ENCODE peak calls at places on chromosomes 4 and X, in five cellular contexts. One of them, this sample, is unnamed.

GRCh38 chrX:48966796-48967579 is 4.7 kb downstream of the KCND1 start:
- DNase-seq in stimulated activated CD8-positive, alpha-beta memory T cell treated with anti-CD3 and anti-CD28 coated beads, Interleukin-4, amount 100 ng/mL, for 4 hours: no peak
- DNase-seq in NCI-H1417 treated with DMSO at 0.1 percent for 48 hours: no peak
- DNase-seq in activated T-helper 1 cell treated with anti-CD3 and anti-CD28 coated beads, Interleukin-2, amount 50 U/mL, for 16 hours: no peak
- DNase-seq in AG04449: no peak
- DNase-seq in this sample: no peak

GRCh38 chr4:29581469-29581868 is 1138.7 kb upstream of the PCDH7 start:
- DNase-seq in stimulated activated CD8-positive, alpha-beta memory T cell treated with anti-CD3 and anti-CD28 coated beads, Interleukin-4, amount 100 ng/mL, for 4 hours: no peak
- DNase-seq in NCI-H1417 treated with DMSO at 0.1 percent for 48 hours: no peak
- DNase-seq in activated T-helper 1 cell treated with anti-CD3 and anti-CD28 coated beads, Interleukin-2, amount 50 U/mL, for 16 hours: no peak
- DNase-seq in AG04449: no peak
- DNase-seq in this sample: no peak

GRCh38 chr4:184383497-184384055 is 90.8 kb downstream of the IRF2 start:
- DNase-seq in stimulated activated CD8-positive, alpha-beta memory T cell treated with anti-CD3 and anti-CD28 coated beads, Interleukin-4, amount 100 ng/mL, for 4 hours: no peak
- DNase-seq in NCI-H1417 treated with DMSO at 0.1 percent for 48 hours: no peak
- DNase-seq in activated T-helper 1 cell treated with anti-CD3 and anti-CD28 coated beads, Interleukin-2, amount 50 U/mL, for 16 hours: no peak
- DNase-seq in AG04449: peak; percentile 92
- DNase-seq in this sample: no peak

GRCh38 chr4:166128452-166128851 is 255.4 kb downstream of the TLL1 start:
- DNase-seq in stimulated activated CD8-positive, alpha-beta memory T cell treated with anti-CD3 and anti-CD28 coated beads, Interleukin-4, amount 100 ng/mL, for 4 hours: no peak
- DNase-seq in NCI-H1417 treated with DMSO at 0.1 percent for 48 hours: no peak
- DNase-seq in activated T-helper 1 cell treated with anti-CD3 and anti-CD28 coated beads, Interleukin-2, amount 50 U/mL, for 16 hours: no peak
- DNase-seq in AG04449: no peak
- DNase-seq in this sample: no peak

GRCh38 chr4:25457053-25457715 is 80.1 kb downstream of the ANAPC4 start:
- DNase-seq in stimulated activated CD8-positive, alpha-beta memory T cell treated with anti-CD3 and anti-CD28 coated beads, Interleukin-4, amount 100 ng/mL, for 4 hours: no peak
- DNase-seq in NCI-H1417 treated with DMSO at 0.1 percent for 48 hours: no peak
- DNase-seq in activated T-helper 1 cell treated with anti-CD3 and anti-CD28 coated beads, Interleukin-2, amount 50 U/mL, for 16 hours: no peak
- DNase-seq in AG04449: no peak
- DNase-seq in this sample: no peak

GRCh38 chr4:187618701-187619278 is 376.8 kb upstream of the ZFP42 start:
- DNase-seq in stimulated activated CD8-positive, alpha-beta memory T cell treated with anti-CD3 and anti-CD28 coated beads, Interleukin-4, amount 100 ng/mL, for 4 hours: no peak
- DNase-seq in NCI-H1417 treated with DMSO at 0.1 percent for 48 hours: no peak
- DNase-seq in activated T-helper 1 cell treated with anti-CD3 and anti-CD28 coated beads, Interleukin-2, amount 50 U/mL, for 16 hours: no peak
- DNase-seq in AG04449: peak; percentile 33
- DNase-seq in this sample: no peak

GRCh38 chrX:111867236-111867635 is 8.7 kb upstream of the TRPC5OS start:
- DNase-seq in stimulated activated CD8-positive, alpha-beta memory T cell treated with anti-CD3 and anti-CD28 coated beads, Interleukin-4, amount 100 ng/mL, for 4 hours: no peak
- DNase-seq in NCI-H1417 treated with DMSO at 0.1 percent for 48 hours: no peak
- DNase-seq in activated T-helper 1 cell treated with anti-CD3 and anti-CD28 coated beads, Interleukin-2, amount 50 U/mL, for 16 hours: no peak
- DNase-seq in AG04449: no peak
- DNase-seq in this sample: no peak

GRCh38 chr4:6594341-6594740 is 19.4 kb downstream of the MAN2B2 start:
- DNase-seq in stimulated activated CD8-positive, alpha-beta memory T cell treated with anti-CD3 and anti-CD28 coated beads, Interleukin-4, amount 100 ng/mL, for 4 hours: no peak
- DNase-seq in NCI-H1417 treated with DMSO at 0.1 percent for 48 hours: no peak
- DNase-seq in activated T-helper 1 cell treated with anti-CD3 and anti-CD28 coated beads, Interleukin-2, amount 50 U/mL, for 16 hours: no peak
- DNase-seq in AG04449: no peak
- DNase-seq in this sample: no peak

GRCh38 chr4:152063301-152064235 is 302.8 kb upstream of the GATB start:
- DNase-seq in stimulated activated CD8-positive, alpha-beta memory T cell treated with anti-CD3 and anti-CD28 coated beads, Interleukin-4, amount 100 ng/mL, for 4 hours: no peak
- DNase-seq in NCI-H1417 treated with DMSO at 0.1 percent for 48 hours: no peak
- DNase-seq in activated T-helper 1 cell treated with anti-CD3 and anti-CD28 coated beads, Interleukin-2, amount 50 U/mL, for 16 hours: peak; percentile 17
- DNase-seq in AG04449: no peak
- DNase-seq in this sample: peak; percentile 18

GRCh38 chr4:142356797-142357196 is 489.3 kb downstream of the INPP4B start:
- DNase-seq in stimulated activated CD8-positive, alpha-beta memory T cell treated with anti-CD3 and anti-CD28 coated beads, Interleukin-4, amount 100 ng/mL, for 4 hours: no peak
- DNase-seq in NCI-H1417 treated with DMSO at 0.1 percent for 48 hours: no peak
- DNase-seq in activated T-helper 1 cell treated with anti-CD3 and anti-CD28 coated beads, Interleukin-2, amount 50 U/mL, for 16 hours: no peak
- DNase-seq in AG04449: no peak
- DNase-seq in this sample: no peak

GRCh38 chr4:66769436-66769835 is 775.9 kb downstream of the CENPC start:
- DNase-seq in stimulated activated CD8-positive, alpha-beta memory T cell treated with anti-CD3 and anti-CD28 coated beads, Interleukin-4, amount 100 ng/mL, for 4 hours: no peak
- DNase-seq in NCI-H1417 treated with DMSO at 0.1 percent for 48 hours: no peak
- DNase-seq in activated T-helper 1 cell treated with anti-CD3 and anti-CD28 coated beads, Interleukin-2, amount 50 U/mL, for 16 hours: no peak
- DNase-seq in AG04449: no peak
- DNase-seq in this sample: no peak

GRCh38 chr4:154577324-154577723 is 13.2 kb downstream of the FGA start:
- DNase-seq in stimulated activated CD8-positive, alpha-beta memory T cell treated with anti-CD3 and anti-CD28 coated beads, Interleukin-4, amount 100 ng/mL, for 4 hours: no peak
- DNase-seq in NCI-H1417 treated with DMSO at 0.1 percent for 48 hours: no peak
- DNase-seq in activated T-helper 1 cell treated with anti-CD3 and anti-CD28 coated beads, Interleukin-2, amount 50 U/mL, for 16 hours: no peak
- DNase-seq in AG04449: no peak
- DNase-seq in this sample: no peak

GRCh38 chr4:77072195-77072753 is 3.5 kb downstream of the CCNI start:
- DNase-seq in stimulated activated CD8-positive, alpha-beta memory T cell treated with anti-CD3 and anti-CD28 coated beads, Interleukin-4, amount 100 ng/mL, for 4 hours: no peak
- DNase-seq in NCI-H1417 treated with DMSO at 0.1 percent for 48 hours: no peak
- DNase-seq in activated T-helper 1 cell treated with anti-CD3 and anti-CD28 coated beads, Interleukin-2, amount 50 U/mL, for 16 hours: peak; percentile 9
- DNase-seq in AG04449: no peak
- DNase-seq in this sample: no peak

GRCh38 chr4:71293705-71294104 is 45.1 kb upstream of the SLC4A4 start:
- DNase-seq in stimulated activated CD8-positive, alpha-beta memory T cell treated with anti-CD3 and anti-CD28 coated beads, Interleukin-4, amount 100 ng/mL, for 4 hours: no peak
- DNase-seq in NCI-H1417 treated with DMSO at 0.1 percent for 48 hours: no peak
- DNase-seq in activated T-helper 1 cell treated with anti-CD3 and anti-CD28 coated beads, Interleukin-2, amount 50 U/mL, for 16 hours: no peak
- DNase-seq in AG04449: no peak
- DNase-seq in this sample: no peak

GRCh38 chr4:38470708-38471262 is 193.2 kb upstream of the KLF3 start:
- DNase-seq in stimulated activated CD8-positive, alpha-beta memory T cell treated with anti-CD3 and anti-CD28 coated beads, Interleukin-4, amount 100 ng/mL, for 4 hours: no peak
- DNase-seq in NCI-H1417 treated with DMSO at 0.1 percent for 48 hours: no peak
- DNase-seq in activated T-helper 1 cell treated with anti-CD3 and anti-CD28 coated beads, Interleukin-2, amount 50 U/mL, for 16 hours: no peak
- DNase-seq in AG04449: no peak
- DNase-seq in this sample: no peak

GRCh38 chr4:24655326-24655725 is 71.0 kb upstream of the DHX15 start:
- DNase-seq in stimulated activated CD8-positive, alpha-beta memory T cell treated with anti-CD3 and anti-CD28 coated beads, Interleukin-4, amount 100 ng/mL, for 4 hours: no peak
- DNase-seq in NCI-H1417 treated with DMSO at 0.1 percent for 48 hours: no peak
- DNase-seq in activated T-helper 1 cell treated with anti-CD3 and anti-CD28 coated beads, Interleukin-2, amount 50 U/mL, for 16 hours: no peak
- DNase-seq in AG04449: no peak
- DNase-seq in this sample: no peak

GRCh38 chrX:77223046-77223445 is 224.1 kb upstream of the FGF16 start:
- DNase-seq in stimulated activated CD8-positive, alpha-beta memory T cell treated with anti-CD3 and anti-CD28 coated beads, Interleukin-4, amount 100 ng/mL, for 4 hours: no peak
- DNase-seq in NCI-H1417 treated with DMSO at 0.1 percent for 48 hours: no peak
- DNase-seq in activated T-helper 1 cell treated with anti-CD3 and anti-CD28 coated beads, Interleukin-2, amount 50 U/mL, for 16 hours: no peak
- DNase-seq in AG04449: no peak
- DNase-seq in this sample: no peak

GRCh38 chr4:26289421-26289820 is 31.4 kb upstream of the RBPJ start:
- DNase-seq in stimulated activated CD8-positive, alpha-beta memory T cell treated with anti-CD3 and anti-CD28 coated beads, Interleukin-4, amount 100 ng/mL, for 4 hours: no peak
- DNase-seq in NCI-H1417 treated with DMSO at 0.1 percent for 48 hours: no peak
- DNase-seq in activated T-helper 1 cell treated with anti-CD3 and anti-CD28 coated beads, Interleukin-2, amount 50 U/mL, for 16 hours: no peak
- DNase-seq in AG04449: no peak
- DNase-seq in this sample: no peak

GRCh38 chr4:26269038-26269437 is 51.8 kb upstream of the RBPJ start:
- DNase-seq in stimulated activated CD8-positive, alpha-beta memory T cell treated with anti-CD3 and anti-CD28 coated beads, Interleukin-4, amount 100 ng/mL, for 4 hours: no peak
- DNase-seq in NCI-H1417 treated with DMSO at 0.1 percent for 48 hours: no peak
- DNase-seq in activated T-helper 1 cell treated with anti-CD3 and anti-CD28 coated beads, Interleukin-2, amount 50 U/mL, for 16 hours: no peak
- DNase-seq in AG04449: no peak
- DNase-seq in this sample: no peak

GRCh38 chr4:41509411-41510008 is 28.4 kb upstream of the LIMCH1 start:
- DNase-seq in stimulated activated CD8-positive, alpha-beta memory T cell treated with anti-CD3 and anti-CD28 coated beads, Interleukin-4, amount 100 ng/mL, for 4 hours: no peak
- DNase-seq in NCI-H1417 treated with DMSO at 0.1 percent for 48 hours: no peak
- DNase-seq in activated T-helper 1 cell treated with anti-CD3 and anti-CD28 coated beads, Interleukin-2, amount 50 U/mL, for 16 hours: no peak
- DNase-seq in AG04449: no peak
- DNase-seq in this sample: no peak

GRCh38 chr4:148034821-148035220 is 302.9 kb downstream of the ARHGAP10 start:
- DNase-seq in stimulated activated CD8-positive, alpha-beta memory T cell treated with anti-CD3 and anti-CD28 coated beads, Interleukin-4, amount 100 ng/mL, for 4 hours: no peak
- DNase-seq in NCI-H1417 treated with DMSO at 0.1 percent for 48 hours: no peak
- DNase-seq in activated T-helper 1 cell treated with anti-CD3 and anti-CD28 coated beads, Interleukin-2, amount 50 U/mL, for 16 hours: no peak
- DNase-seq in AG04449: no peak
- DNase-seq in this sample: no peak

GRCh38 chr4:119227690-119228089 is 15.2 kb downstream of the USP53 start:
- DNase-seq in stimulated activated CD8-positive, alpha-beta memory T cell treated with anti-CD3 and anti-CD28 coated beads, Interleukin-4, amount 100 ng/mL, for 4 hours: no peak
- DNase-seq in NCI-H1417 treated with DMSO at 0.1 percent for 48 hours: no peak
- DNase-seq in activated T-helper 1 cell treated with anti-CD3 and anti-CD28 coated beads, Interleukin-2, amount 50 U/mL, for 16 hours: no peak
- DNase-seq in AG04449: no peak
- DNase-seq in this sample: no peak

GRCh38 chrX:69535661-69536060 is 31.5 kb downstream of the NALF2 start:
- DNase-seq in stimulated activated CD8-positive, alpha-beta memory T cell treated with anti-CD3 and anti-CD28 coated beads, Interleukin-4, amount 100 ng/mL, for 4 hours: no peak
- DNase-seq in NCI-H1417 treated with DMSO at 0.1 percent for 48 hours: no peak
- DNase-seq in activated T-helper 1 cell treated with anti-CD3 and anti-CD28 coated beads, Interleukin-2, amount 50 U/mL, for 16 hours: no peak
- DNase-seq in AG04449: no peak
- DNase-seq in this sample: no peak

GRCh38 chrX:54977387-54977786 is 16.6 kb downstream of the PFKFB1 start:
- DNase-seq in stimulated activated CD8-positive, alpha-beta memory T cell treated with anti-CD3 and anti-CD28 coated beads, Interleukin-4, amount 100 ng/mL, for 4 hours: no peak
- DNase-seq in NCI-H1417 treated with DMSO at 0.1 percent for 48 hours: no peak
- DNase-seq in activated T-helper 1 cell treated with anti-CD3 and anti-CD28 coated beads, Interleukin-2, amount 50 U/mL, for 16 hours: no peak
- DNase-seq in AG04449: no peak
- DNase-seq in this sample: no peak

GRCh38 chrX:149759824-149760223 is 14.0 kb upstream of the HSFX1 start:
- DNase-seq in stimulated activated CD8-positive, alpha-beta memory T cell treated with anti-CD3 and anti-CD28 coated beads, Interleukin-4, amount 100 ng/mL, for 4 hours: no peak
- DNase-seq in NCI-H1417 treated with DMSO at 0.1 percent for 48 hours: no peak
- DNase-seq in activated T-helper 1 cell treated with anti-CD3 and anti-CD28 coated beads, Interleukin-2, amount 50 U/mL, for 16 hours: no peak
- DNase-seq in AG04449: no peak
- DNase-seq in this sample: no peak

GRCh38 chr4:142091691-142092182 is 455.4 kb downstream of the IL15 start:
- DNase-seq in stimulated activated CD8-positive, alpha-beta memory T cell treated with anti-CD3 and anti-CD28 coated beads, Interleukin-4, amount 100 ng/mL, for 4 hours: no peak
- DNase-seq in NCI-H1417 treated with DMSO at 0.1 percent for 48 hours: no peak
- DNase-seq in activated T-helper 1 cell treated with anti-CD3 and anti-CD28 coated beads, Interleukin-2, amount 50 U/mL, for 16 hours: no peak
- DNase-seq in AG04449: peak; percentile 80
- DNase-seq in this sample: no peak

GRCh38 chr4:118988635-118988972 is 100.0 kb downstream of the SYNPO2 start:
- DNase-seq in stimulated activated CD8-positive, alpha-beta memory T cell treated with anti-CD3 and anti-CD28 coated beads, Interleukin-4, amount 100 ng/mL, for 4 hours: no peak
- DNase-seq in NCI-H1417 treated with DMSO at 0.1 percent for 48 hours: no peak
- DNase-seq in activated T-helper 1 cell treated with anti-CD3 and anti-CD28 coated beads, Interleukin-2, amount 50 U/mL, for 16 hours: no peak
- DNase-seq in AG04449: no peak
- DNase-seq in this sample: no peak

GRCh38 chr4:144645621-144646522 is at the start of gene HHIP:
- DNase-seq in stimulated activated CD8-positive, alpha-beta memory T cell treated with anti-CD3 and anti-CD28 coated beads, Interleukin-4, amount 100 ng/mL, for 4 hours: no peak
- DNase-seq in NCI-H1417 treated with DMSO at 0.1 percent for 48 hours: no peak
- DNase-seq in activated T-helper 1 cell treated with anti-CD3 and anti-CD28 coated beads, Interleukin-2, amount 50 U/mL, for 16 hours: no peak
- DNase-seq in AG04449: no peak
- DNase-seq in this sample: peak; percentile 20

GRCh38 chr4:53365121-53365485 is 758 bp downstream of the SCFD2 start:
- DNase-seq in stimulated activated CD8-positive, alpha-beta memory T cell treated with anti-CD3 and anti-CD28 coated beads, Interleukin-4, amount 100 ng/mL, for 4 hours: no peak
- DNase-seq in NCI-H1417 treated with DMSO at 0.1 percent for 48 hours: no peak
- DNase-seq in activated T-helper 1 cell treated with anti-CD3 and anti-CD28 coated beads, Interleukin-2, amount 50 U/mL, for 16 hours: no peak
- DNase-seq in AG04449: no peak
- DNase-seq in this sample: no peak

GRCh38 chrX:44152867-44153266 is 179.7 kb upstream of the NDP start:
- DNase-seq in stimulated activated CD8-positive, alpha-beta memory T cell treated with anti-CD3 and anti-CD28 coated beads, Interleukin-4, amount 100 ng/mL, for 4 hours: no peak
- DNase-seq in NCI-H1417 treated with DMSO at 0.1 percent for 48 hours: no peak
- DNase-seq in activated T-helper 1 cell treated with anti-CD3 and anti-CD28 coated beads, Interleukin-2, amount 50 U/mL, for 16 hours: no peak
- DNase-seq in AG04449: no peak
- DNase-seq in this sample: no peak

GRCh38 chrX:69031181-69031580 is 134.1 kb downstream of the PJA1 start:
- DNase-seq in stimulated activated CD8-positive, alpha-beta memory T cell treated with anti-CD3 and anti-CD28 coated beads, Interleukin-4, amount 100 ng/mL, for 4 hours: no peak
- DNase-seq in NCI-H1417 treated with DMSO at 0.1 percent for 48 hours: no peak
- DNase-seq in activated T-helper 1 cell treated with anti-CD3 and anti-CD28 coated beads, Interleukin-2, amount 50 U/mL, for 16 hours: no peak
- DNase-seq in AG04449: no peak
- DNase-seq in this sample: no peak

GRCh38 chrX:115330498-115331138 is 41.1 kb downstream of the LUZP4 start:
- DNase-seq in stimulated activated CD8-positive, alpha-beta memory T cell treated with anti-CD3 and anti-CD28 coated beads, Interleukin-4, amount 100 ng/mL, for 4 hours: no peak
- DNase-seq in NCI-H1417 treated with DMSO at 0.1 percent for 48 hours: peak; percentile 5
- DNase-seq in activated T-helper 1 cell treated with anti-CD3 and anti-CD28 coated beads, Interleukin-2, amount 50 U/mL, for 16 hours: no peak
- DNase-seq in AG04449: no peak
- DNase-seq in this sample: peak; percentile 7

GRCh38 chr4:117664706-117665444 is 369.4 kb upstream of the NDST3 start:
- DNase-seq in stimulated activated CD8-positive, alpha-beta memory T cell treated with anti-CD3 and anti-CD28 coated beads, Interleukin-4, amount 100 ng/mL, for 4 hours: no peak
- DNase-seq in NCI-H1417 treated with DMSO at 0.1 percent for 48 hours: no peak
- DNase-seq in activated T-helper 1 cell treated with anti-CD3 and anti-CD28 coated beads, Interleukin-2, amount 50 U/mL, for 16 hours: no peak
- DNase-seq in AG04449: no peak
- DNase-seq in this sample: no peak

GRCh38 chrX:123603516-123603915 is 129.3 kb downstream of the THOC2 start:
- DNase-seq in stimulated activated CD8-positive, alpha-beta memory T cell treated with anti-CD3 and anti-CD28 coated beads, Interleukin-4, amount 100 ng/mL, for 4 hours: no peak
- DNase-seq in NCI-H1417 treated with DMSO at 0.1 percent for 48 hours: no peak
- DNase-seq in activated T-helper 1 cell treated with anti-CD3 and anti-CD28 coated beads, Interleukin-2, amount 50 U/mL, for 16 hours: no peak
- DNase-seq in AG04449: no peak
- DNase-seq in this sample: no peak

GRCh38 chrX:130120746-130121504 is 10.6 kb upstream of the ELF4 start:
- DNase-seq in stimulated activated CD8-positive, alpha-beta memory T cell treated with anti-CD3 and anti-CD28 coated beads, Interleukin-4, amount 100 ng/mL, for 4 hours: peak; percentile 24
- DNase-seq in NCI-H1417 treated with DMSO at 0.1 percent for 48 hours: no peak
- DNase-seq in activated T-helper 1 cell treated with anti-CD3 and anti-CD28 coated beads, Interleukin-2, amount 50 U/mL, for 16 hours: peak; percentile 38
- DNase-seq in AG04449: no peak
- DNase-seq in this sample: peak; percentile 53

GRCh38 chr4:87478732-87479250 is 50.4 kb downstream of the SPARCL1 start:
- DNase-seq in stimulated activated CD8-positive, alpha-beta memory T cell treated with anti-CD3 and anti-CD28 coated beads, Interleukin-4, amount 100 ng/mL, for 4 hours: no peak
- DNase-seq in NCI-H1417 treated with DMSO at 0.1 percent for 48 hours: no peak
- DNase-seq in activated T-helper 1 cell treated with anti-CD3 and anti-CD28 coated beads, Interleukin-2, amount 50 U/mL, for 16 hours: no peak
- DNase-seq in AG04449: no peak
- DNase-seq in this sample: no peak

GRCh38 chr4:114208747-114209146 is 229.3 kb upstream of the ARSJ start:
- DNase-seq in stimulated activated CD8-positive, alpha-beta memory T cell treated with anti-CD3 and anti-CD28 coated beads, Interleukin-4, amount 100 ng/mL, for 4 hours: no peak
- DNase-seq in NCI-H1417 treated with DMSO at 0.1 percent for 48 hours: no peak
- DNase-seq in activated T-helper 1 cell treated with anti-CD3 and anti-CD28 coated beads, Interleukin-2, amount 50 U/mL, for 16 hours: no peak
- DNase-seq in AG04449: peak; percentile 7
- DNase-seq in this sample: no peak

GRCh38 chr4:114025176-114025777 is 45.8 kb upstream of the ARSJ start:
- DNase-seq in stimulated activated CD8-positive, alpha-beta memory T cell treated with anti-CD3 and anti-CD28 coated beads, Interleukin-4, amount 100 ng/mL, for 4 hours: no peak
- DNase-seq in NCI-H1417 treated with DMSO at 0.1 percent for 48 hours: no peak
- DNase-seq in activated T-helper 1 cell treated with anti-CD3 and anti-CD28 coated beads, Interleukin-2, amount 50 U/mL, for 16 hours: no peak
- DNase-seq in AG04449: no peak
- DNase-seq in this sample: no peak

GRCh38 chr4:101851671-101852070 is 61.1 kb downstream of the BANK1 start:
- DNase-seq in stimulated activated CD8-positive, alpha-beta memory T cell treated with anti-CD3 and anti-CD28 coated beads, Interleukin-4, amount 100 ng/mL, for 4 hours: no peak
- DNase-seq in NCI-H1417 treated with DMSO at 0.1 percent for 48 hours: no peak
- DNase-seq in activated T-helper 1 cell treated with anti-CD3 and anti-CD28 coated beads, Interleukin-2, amount 50 U/mL, for 16 hours: no peak
- DNase-seq in AG04449: no peak
- DNase-seq in this sample: no peak